ENCODE peak calls at places on chromosomes 3 and 15, in nine cellular contexts. One of them, this sample, is unnamed. For H3K36me3 and H3K9me3, the result is how much of the 10 kb centered on the place peaks cover.

GRCh38 chr3:55161256-55161655 is 233.4 kb upstream of the LRTM1 start:
- DNase-seq in CD8-positive, alpha-beta memory T cell: no peak
- DNase-seq in PC-9: no peak
- DNase-seq in psoas muscle: no peak
- DNase-seq in fibroblast of lung: peak
- DNase-seq in ovary: no peak
- DNase-seq in mammary epithelial cell: no peak
- DNase-seq in CD8-positive, alpha-beta T cell: no peak
- DNase-seq in heart left ventricle: no peak
- DNase-seq in this sample: no peak

GRCh38 chr15:80160570-80161156 is 7.9 kb downstream of the FAH start:
- DNase-seq in CD8-positive, alpha-beta memory T cell: no peak
- DNase-seq in PC-9: peak
- DNase-seq in psoas muscle: peak
- DNase-seq in fibroblast of lung: peak
- DNase-seq in ovary: peak
- DNase-seq in mammary epithelial cell: peak
- DNase-seq in CD8-positive, alpha-beta T cell: no peak
- DNase-seq in heart left ventricle: peak
- DNase-seq in this sample: no peak

GRCh38 chr3:133016838-133017309 is 21.3 kb upstream of the TMEM108 start:
- DNase-seq in CD8-positive, alpha-beta memory T cell: no peak
- DNase-seq in PC-9: no peak
- DNase-seq in psoas muscle: no peak
- DNase-seq in fibroblast of lung: no peak
- DNase-seq in ovary: no peak
- DNase-seq in mammary epithelial cell: no peak
- DNase-seq in CD8-positive, alpha-beta T cell: no peak
- DNase-seq in heart left ventricle: no peak
- DNase-seq in this sample: no peak

GRCh38 chr15:36605626-36606263 is 26.3 kb downstream of the CDIN1 start:
- DNase-seq in CD8-positive, alpha-beta memory T cell: no peak
- DNase-seq in PC-9: no peak
- DNase-seq in psoas muscle: no peak
- DNase-seq in fibroblast of lung: no peak
- DNase-seq in ovary: no peak
- DNase-seq in mammary epithelial cell: no peak
- DNase-seq in CD8-positive, alpha-beta T cell: no peak
- DNase-seq in heart left ventricle: no peak
- DNase-seq in this sample: no peak

GRCh38 chr3:72011495-72011894 is 226.5 kb upstream of the PROK2 start:
- DNase-seq in CD8-positive, alpha-beta memory T cell: no peak
- DNase-seq in PC-9: no peak
- DNase-seq in psoas muscle: no peak
- DNase-seq in fibroblast of lung: no peak
- DNase-seq in ovary: no peak
- DNase-seq in mammary epithelial cell: peak
- DNase-seq in CD8-positive, alpha-beta T cell: no peak
- DNase-seq in heart left ventricle: no peak
- DNase-seq in this sample: no peak

GRCh38 chr15:70401709-70402108 is 304.0 kb upstream of the TLE3 start:
- DNase-seq in CD8-positive, alpha-beta memory T cell: no peak
- DNase-seq in PC-9: no peak
- DNase-seq in psoas muscle: no peak
- DNase-seq in fibroblast of lung: no peak
- DNase-seq in ovary: no peak
- DNase-seq in mammary epithelial cell: no peak
- DNase-seq in CD8-positive, alpha-beta T cell: no peak
- DNase-seq in heart left ventricle: no peak
- DNase-seq in this sample: no peak

GRCh38 chr3:4474683-4475490 is 7.8 kb upstream of the SUMF1 start:
- DNase-seq in CD8-positive, alpha-beta memory T cell: no peak
- DNase-seq in PC-9: peak
- DNase-seq in psoas muscle: no peak
- DNase-seq in fibroblast of lung: peak
- DNase-seq in ovary: peak
- DNase-seq in mammary epithelial cell: peak
- DNase-seq in CD8-positive, alpha-beta T cell: no peak
- DNase-seq in heart left ventricle: peak
- DNase-seq in this sample: peak

GRCh38 chr3:48407542-48408099 is 22.3 kb downstream of the PLXNB1 start:
- DNase-seq in CD8-positive, alpha-beta memory T cell: peak
- DNase-seq in PC-9: no peak
- DNase-seq in psoas muscle: no peak
- DNase-seq in fibroblast of lung: no peak
- DNase-seq in ovary: no peak
- DNase-seq in mammary epithelial cell: no peak
- DNase-seq in CD8-positive, alpha-beta T cell: peak
- DNase-seq in heart left ventricle: peak
- DNase-seq in this sample: no peak

GRCh38 chr3:20066848-20067617 is 26.8 kb downstream of the KAT2B start:
- DNase-seq in CD8-positive, alpha-beta memory T cell: no peak
- DNase-seq in PC-9: no peak
- DNase-seq in psoas muscle: peak
- DNase-seq in fibroblast of lung: peak
- DNase-seq in ovary: peak
- DNase-seq in mammary epithelial cell: peak
- DNase-seq in CD8-positive, alpha-beta T cell: no peak
- DNase-seq in heart left ventricle: no peak
- DNase-seq in this sample: no peak

GRCh38 chr3:187000711-187001151 is 70.4 kb downstream of the ST6GAL1 start:
- DNase-seq in CD8-positive, alpha-beta memory T cell: no peak
- DNase-seq in PC-9: no peak
- DNase-seq in psoas muscle: no peak
- DNase-seq in fibroblast of lung: no peak
- DNase-seq in ovary: no peak
- DNase-seq in mammary epithelial cell: no peak
- DNase-seq in CD8-positive, alpha-beta T cell: no peak
- DNase-seq in heart left ventricle: no peak
- DNase-seq in this sample: no peak

GRCh38 chr15:40338921-40339620 is 1.7 kb downstream of the CCDC9B start:
- DNase-seq in CD8-positive, alpha-beta memory T cell: no peak
- DNase-seq in PC-9: peak
- DNase-seq in psoas muscle: peak
- DNase-seq in fibroblast of lung: peak
- DNase-seq in ovary: no peak
- DNase-seq in mammary epithelial cell: peak
- DNase-seq in CD8-positive, alpha-beta T cell: no peak
- DNase-seq in heart left ventricle: peak
- DNase-seq in this sample: no peak

GRCh38 chr3:62723636-62724217 is 151.5 kb downstream of the CADPS start:
- DNase-seq in CD8-positive, alpha-beta memory T cell: no peak
- DNase-seq in PC-9: no peak
- DNase-seq in psoas muscle: no peak
- DNase-seq in fibroblast of lung: no peak
- DNase-seq in ovary: no peak
- DNase-seq in mammary epithelial cell: no peak
- DNase-seq in CD8-positive, alpha-beta T cell: no peak
- DNase-seq in heart left ventricle: no peak
- DNase-seq in this sample: no peak

GRCh38 chr3:133691410-133692107 is 29.8 kb upstream of the TOPBP1 start:
- DNase-seq in CD8-positive, alpha-beta memory T cell: no peak
- DNase-seq in PC-9: no peak
- DNase-seq in psoas muscle: no peak
- DNase-seq in fibroblast of lung: no peak
- DNase-seq in ovary: no peak
- DNase-seq in mammary epithelial cell: peak
- DNase-seq in CD8-positive, alpha-beta T cell: no peak
- DNase-seq in heart left ventricle: no peak
- DNase-seq in this sample: no peak

GRCh38 chr3:179421500-179421899 is 29.8 kb downstream of the GNB4 start:
- DNase-seq in CD8-positive, alpha-beta memory T cell: no peak
- DNase-seq in PC-9: no peak
- DNase-seq in psoas muscle: no peak
- DNase-seq in fibroblast of lung: peak
- DNase-seq in ovary: no peak
- DNase-seq in mammary epithelial cell: peak
- DNase-seq in CD8-positive, alpha-beta T cell: no peak
- DNase-seq in heart left ventricle: peak
- DNase-seq in this sample: no peak

GRCh38 chr3:152827313-152827712 is 7.6 kb upstream of the P2RY1 start:
- DNase-seq in CD8-positive, alpha-beta memory T cell: no peak
- DNase-seq in PC-9: no peak
- DNase-seq in psoas muscle: no peak
- DNase-seq in fibroblast of lung: no peak
- DNase-seq in ovary: no peak
- DNase-seq in mammary epithelial cell: no peak
- DNase-seq in CD8-positive, alpha-beta T cell: no peak
- DNase-seq in heart left ventricle: no peak
- DNase-seq in this sample: no peak

GRCh38 chr3:14773691-14774128 is 45.1 kb upstream of the FGD5 start:
- DNase-seq in CD8-positive, alpha-beta memory T cell: no peak
- DNase-seq in PC-9: no peak
- DNase-seq in psoas muscle: no peak
- DNase-seq in fibroblast of lung: no peak
- DNase-seq in ovary: peak
- DNase-seq in mammary epithelial cell: no peak
- DNase-seq in CD8-positive, alpha-beta T cell: peak
- DNase-seq in heart left ventricle: no peak
- DNase-seq in this sample: no peak

GRCh38 chr15:58805095-58805494 is 34.0 kb downstream of the MINDY2 start:
- DNase-seq in CD8-positive, alpha-beta memory T cell: no peak
- DNase-seq in PC-9: no peak
- DNase-seq in psoas muscle: no peak
- DNase-seq in fibroblast of lung: peak
- DNase-seq in ovary: no peak
- DNase-seq in mammary epithelial cell: no peak
- DNase-seq in CD8-positive, alpha-beta T cell: no peak
- DNase-seq in heart left ventricle: no peak
- DNase-seq in this sample: no peak

GRCh38 chr3:12832350-12833225 is 8.8 kb downstream of the RPL32 start:
- DNase-seq in CD8-positive, alpha-beta memory T cell: no peak
- DNase-seq in PC-9: no peak
- DNase-seq in psoas muscle: no peak
- DNase-seq in fibroblast of lung: no peak
- DNase-seq in ovary: no peak
- DNase-seq in mammary epithelial cell: no peak
- DNase-seq in CD8-positive, alpha-beta T cell: no peak
- DNase-seq in heart left ventricle: no peak
- DNase-seq in this sample: no peak
- H3K36me3 ChIP-seq in CD8-positive, alpha-beta memory T cell: under half
- H3K36me3 ChIP-seq in PC-9: under half
- H3K36me3 ChIP-seq in psoas muscle: half or more
- H3K36me3 ChIP-seq in fibroblast of lung: under half
- H3K36me3 ChIP-seq in ovary: under half
- H3K36me3 ChIP-seq in mammary epithelial cell: under half
- H3K36me3 ChIP-seq in CD8-positive, alpha-beta T cell: half or more
- H3K36me3 ChIP-seq in heart left ventricle: half or more
- H3K36me3 ChIP-seq in this sample: half or more

DNA sequence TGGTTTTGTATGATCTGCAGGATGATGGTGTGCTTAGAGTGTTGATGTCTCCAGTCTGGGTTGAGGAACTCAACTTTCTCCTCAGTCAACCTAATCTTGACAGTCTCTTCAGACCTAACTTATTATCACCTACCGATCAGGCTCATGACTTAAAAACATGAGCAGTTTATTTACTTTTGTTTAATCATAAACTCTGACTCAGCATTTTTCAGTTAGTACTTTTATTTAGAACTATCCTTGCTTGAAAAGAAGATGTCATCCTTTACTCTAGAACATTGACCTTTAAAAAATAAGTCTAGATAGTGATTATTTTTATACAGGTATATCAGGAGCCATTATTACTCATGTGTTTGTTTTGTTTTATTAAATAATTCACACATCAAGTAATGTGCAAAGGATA is 414.8 kb downstream of the AGBL1 start:
- DNase-seq in CD8-positive, alpha-beta memory T cell: no peak
- DNase-seq in PC-9: no peak
- DNase-seq in psoas muscle: no peak
- DNase-seq in fibroblast of lung: no peak
- DNase-seq in ovary: no peak
- DNase-seq in mammary epithelial cell: no peak
- DNase-seq in CD8-positive, alpha-beta T cell: no peak
- DNase-seq in heart left ventricle: no peak
- DNase-seq in this sample: no peak
- H3K9me3 ChIP-seq in CD8-positive, alpha-beta memory T cell: under half
- H3K9me3 ChIP-seq in PC-9: under half
- H3K9me3 ChIP-seq in psoas muscle: under half
- H3K9me3 ChIP-seq in fibroblast of lung: under half
- H3K9me3 ChIP-seq in ovary: under half
- H3K9me3 ChIP-seq in mammary epithelial cell: under half
- H3K9me3 ChIP-seq in CD8-positive, alpha-beta T cell: under half
- H3K9me3 ChIP-seq in heart left ventricle: under half
- H3K9me3 ChIP-seq in this sample: under half

GRCh38 chr3:112417696-112418318 is 81.5 kb downstream of the BTLA start:
- DNase-seq in CD8-positive, alpha-beta memory T cell: no peak
- DNase-seq in PC-9: no peak
- DNase-seq in psoas muscle: no peak
- DNase-seq in fibroblast of lung: no peak
- DNase-seq in ovary: no peak
- DNase-seq in mammary epithelial cell: no peak
- DNase-seq in CD8-positive, alpha-beta T cell: no peak
- DNase-seq in heart left ventricle: no peak
- DNase-seq in this sample: no peak
- H3K4me3 ChIP-seq in CD8-positive, alpha-beta memory T cell: no peak
- H3K4me3 ChIP-seq in PC-9: no peak
- H3K4me3 ChIP-seq in psoas muscle: no peak
- H3K4me3 ChIP-seq in fibroblast of lung: no peak
- H3K4me3 ChIP-seq in ovary: no peak
- H3K4me3 ChIP-seq in mammary epithelial cell: no peak
- H3K4me3 ChIP-seq in CD8-positive, alpha-beta T cell: no peak
- H3K4me3 ChIP-seq in heart left ventricle: no peak
- H3K4me3 ChIP-seq in this sample: no peak

DNA sequence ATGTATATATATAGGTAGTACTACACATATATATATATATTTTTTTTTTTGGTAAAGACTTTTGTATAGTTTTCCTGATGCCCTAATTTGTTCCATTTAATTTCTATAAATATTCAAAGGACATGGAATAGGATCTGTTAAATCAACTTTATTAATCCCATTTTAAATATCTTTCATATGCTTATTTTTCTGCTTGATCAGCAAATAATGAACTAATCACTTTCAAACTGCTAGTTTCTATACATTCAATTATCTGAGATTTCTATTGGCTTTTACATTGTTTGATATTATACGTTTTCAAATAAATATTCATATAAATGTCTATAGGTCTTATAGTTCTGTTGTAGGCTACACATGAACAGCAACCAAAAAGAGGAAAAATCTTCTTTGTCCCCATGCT is 21.7 kb downstream of the ZXDC start:
- DNase-seq in CD8-positive, alpha-beta memory T cell: no peak
- DNase-seq in PC-9: no peak
- DNase-seq in psoas muscle: no peak
- DNase-seq in fibroblast of lung: no peak
- DNase-seq in ovary: no peak
- DNase-seq in mammary epithelial cell: no peak
- DNase-seq in CD8-positive, alpha-beta T cell: no peak
- DNase-seq in heart left ventricle: no peak
- DNase-seq in this sample: no peak
- H3K36me3 ChIP-seq in CD8-positive, alpha-beta memory T cell: under half
- H3K36me3 ChIP-seq in PC-9: under half
- H3K36me3 ChIP-seq in psoas muscle: half or more
- H3K36me3 ChIP-seq in fibroblast of lung: under half
- H3K36me3 ChIP-seq in ovary: under half
- H3K36me3 ChIP-seq in mammary epithelial cell: under half
- H3K36me3 ChIP-seq in CD8-positive, alpha-beta T cell: under half
- H3K36me3 ChIP-seq in heart left ventricle: half or more
- H3K36me3 ChIP-seq in this sample: under half

DNA sequence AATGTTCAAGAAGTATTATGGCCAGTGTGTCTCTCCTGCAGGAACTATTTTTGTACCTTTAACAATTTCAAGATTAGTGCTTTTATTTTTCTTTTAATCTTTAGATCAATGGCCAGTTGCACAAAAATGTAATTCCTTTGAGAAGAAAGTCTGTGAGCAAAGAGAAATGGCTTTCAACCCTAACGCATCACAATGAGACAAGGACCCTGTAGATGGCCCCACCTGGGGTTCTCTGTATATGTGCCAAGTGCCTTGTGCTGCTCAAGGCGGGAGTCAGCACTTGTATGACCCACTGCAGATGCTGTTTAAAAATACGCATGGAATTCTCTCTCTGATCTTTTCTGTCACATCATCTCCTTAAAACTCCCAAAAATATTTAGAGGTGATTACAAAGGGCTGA is 453.4 kb downstream of the OCA2 start:
- DNase-seq in CD8-positive, alpha-beta memory T cell: no peak
- DNase-seq in PC-9: no peak
- DNase-seq in psoas muscle: no peak
- DNase-seq in fibroblast of lung: no peak
- DNase-seq in ovary: no peak
- DNase-seq in mammary epithelial cell: no peak
- DNase-seq in CD8-positive, alpha-beta T cell: no peak
- DNase-seq in heart left ventricle: no peak
- DNase-seq in this sample: no peak
- H3K9me3 ChIP-seq in CD8-positive, alpha-beta memory T cell: under half
- H3K9me3 ChIP-seq in PC-9: under half
- H3K9me3 ChIP-seq in psoas muscle: under half
- H3K9me3 ChIP-seq in fibroblast of lung: under half
- H3K9me3 ChIP-seq in ovary: under half
- H3K9me3 ChIP-seq in mammary epithelial cell: under half
- H3K9me3 ChIP-seq in CD8-positive, alpha-beta T cell: under half
- H3K9me3 ChIP-seq in heart left ventricle: under half
- H3K9me3 ChIP-seq in this sample: under half

This sample was measured in Peyer's patch.